ENCODE peak calls at places on chromosome 7, in seven cellular contexts. J is A549; E is CD8-positive, alpha-beta T cell; P is hepatocyte; W is tibial nerve; I is CD4-positive, alpha-beta memory T cell; D is SK-N-MC. Q is an unnamed sample.

GRCh38 chr7:128035712-128036111 is 4.5 kb upstream of the LRRC4 start:
- DNase-seq in J (peak; percentile 19), E (no peak), P (no peak), W (no peak), I (no peak), D (no peak), Q (no peak)

GRCh38 chr7:29844614-29845013 is 38.3 kb downstream of the WIPF3 start:
- DNase-seq in J (no peak), E (no peak), P (no peak), W (no peak), I (no peak), D (no peak), Q (no peak)

GRCh38 chr7:137328389-137329120 is 15.0 kb downstream of the PTN start:
- DNase-seq in J (no peak), E (no peak), P (no peak), W (peak; percentile 10), I (no peak), D (no peak), Q (no peak)

GRCh38 chr7:143172354-143172753 is 10.9 kb upstream of the TAS2R39 start:
- DNase-seq in J (peak; percentile 29), E (no peak), P (no peak), W (no peak), I (no peak), D (no peak), Q (no peak)

GRCh38 chr7:93014410-93014809 is 103.4 kb downstream of the SAMD9 start:
- DNase-seq in J (no peak), E (no peak), P (no peak), W (no peak), I (no peak), D (no peak), Q (no peak)

GRCh38 chr7:130278892-130279690 is 12.4 kb downstream of the CPA2 start:
- DNase-seq in J (no peak), E (no peak), P (no peak), W (no peak), I (no peak), D (peak; percentile 39), Q (no peak)

GRCh38 chr7:70338061-70338460 is 739.8 kb downstream of the AUTS2 start:
- DNase-seq in J (no peak), E (no peak), P (no peak), W (no peak), I (no peak), D (no peak), Q (no peak)

GRCh38 chr7:27661776-27662489 is 750 bp downstream of the HIBADH start:
- DNase-seq in J (peak; percentile 45), E (no peak), P (peak; percentile 55), W (peak; percentile 29), I (peak; percentile 37), D (no peak), Q (peak; percentile 12)

GRCh38 chr7:128963327-128963757 is 25.6 kb downstream of the IRF5 start:
- DNase-seq in J (no peak), E (no peak), P (no peak), W (no peak), I (no peak), D (no peak), Q (no peak)

GRCh38 chr7:97479740-97480290 is 252.1 kb upstream of the TAC1 start:
- DNase-seq in J (no peak), E (no peak), P (no peak), W (no peak), I (no peak), D (no peak), Q (no peak)

GRCh38 chr7:23938937-23939552 is 229.0 kb downstream of the STK31 start:
- DNase-seq in J (peak; percentile 53), E (no peak), P (peak; percentile 73), W (no peak), I (no peak), D (peak; percentile 22), Q (no peak)

GRCh38 chr7:128792471-128793183 is 859 bp downstream of the CCDC136 start:
- DNase-seq in J (no peak), E (no peak), P (no peak), W (no peak), I (no peak), D (no peak), Q (no peak)

GRCh38 chr7:117666019-117666418 is 186.2 kb downstream of the CFTR start:
- DNase-seq in J (peak; percentile 77), E (no peak), P (no peak), W (no peak), I (no peak), D (no peak), Q (no peak)

GRCh38 chr7:77331938-77332695 is 84.0 kb downstream of the GSAP start:
- DNase-seq in J (peak; percentile 81), E (peak; percentile 22), P (peak; percentile 87), W (peak; percentile 78), I (no peak), D (peak; percentile 34), Q (peak; percentile 62)

GRCh38 chr7:27147211-27148030 is at the start of gene HOXA6:
- DNase-seq in J (no peak), E (no peak), P (no peak), W (no peak), I (no peak), D (no peak), Q (no peak)

GRCh38 chr7:152902054-152902453 is 142.5 kb downstream of the ACTR3B start:
- DNase-seq in J (no peak), E (no peak), P (no peak), W (no peak), I (no peak), D (no peak), Q (no peak)

GRCh38 chr7:104943502-104944343 is 70.3 kb upstream of the KMT2E start:
- DNase-seq in J (peak; percentile 54), E (peak; percentile 51), P (peak; percentile 73), W (peak; percentile 59), I (peak; percentile 92), D (no peak), Q (no peak)

GRCh38 chr7:27619492-27619891 is 43.2 kb downstream of the HIBADH start:
- DNase-seq in J (no peak), E (no peak), P (no peak), W (no peak), I (no peak), D (no peak), Q (no peak)

GRCh38 chr7:99617187-99617781 is 538 bp downstream of the ZSCAN25 start:
- DNase-seq in J (no peak), E (no peak), P (no peak), W (no peak), I (no peak), D (no peak), Q (no peak)

GRCh38 chr7:99618726-99619125 is 2.0 kb downstream of the ZSCAN25 start:
- DNase-seq in J (peak; percentile 15), E (no peak), P (peak; percentile 20), W (no peak), I (no peak), D (no peak), Q (no peak)

GRCh38 chr7:99616359-99617186 is at the start of gene ZSCAN25:
- DNase-seq in J (peak; percentile 97), E (peak; percentile 78), P (peak; percentile 94), W (peak; percentile 79), I (peak; percentile 86), D (peak; percentile 78), Q (peak; percentile 71)

GRCh38 chr7:99615989-99616358 is 772 bp upstream of the ZSCAN25 start:
- DNase-seq in J (no peak), E (no peak), P (no peak), W (no peak), I (no peak), D (no peak), Q (no peak)

GRCh38 chr7:99614495-99614894 is 2.3 kb upstream of the ZSCAN25 start:
- DNase-seq in J (no peak), E (no peak), P (no peak), W (no peak), I (no peak), D (no peak), Q (no peak)
- H3K27ac ChIP-seq in J (no peak overlapping the region), E (no peak overlapping the region), P (no peak overlapping the region), W (no peak overlapping the region), I (no peak overlapping the region), D (no peak overlapping the region), Q (no peak overlapping the region)

GRCh38 chr7:22823142-22823497 is 471 bp upstream of the TOMM7 start:
- DNase-seq in J (no peak), E (no peak), P (no peak), W (no peak), I (no peak), D (no peak), Q (no peak)
- H3K27ac ChIP-seq in J (peak overlapping the region; percentile 92), E (peak overlapping the region; percentile 85), P (no peak overlapping the region), W (peak overlapping the region; percentile 90), I (peak overlapping the region; percentile 85), D (peak overlapping the region; percentile 42), Q (no peak overlapping the region)

DNA sequence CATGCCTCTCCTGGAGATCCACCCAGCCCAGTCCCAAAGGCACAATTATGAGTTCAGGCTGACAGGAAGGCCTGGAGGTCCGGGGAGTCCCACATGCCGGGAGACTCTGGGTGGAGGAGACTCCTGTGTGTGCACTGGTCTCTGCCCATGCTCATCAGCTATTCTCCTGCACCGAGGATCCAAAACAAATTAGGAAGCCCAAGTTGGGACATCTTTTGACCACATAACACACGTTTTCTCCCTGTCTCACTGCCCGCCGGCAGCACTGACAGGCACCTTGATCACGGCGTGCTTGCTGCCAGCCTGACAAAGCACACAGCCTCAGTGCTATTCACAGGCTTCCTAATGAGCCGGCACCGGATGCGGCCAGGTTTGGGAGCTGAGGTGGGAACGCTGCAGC is 412.7 kb downstream of the PTPRN2 start:
- DNase-seq in J (no peak), E (no peak), P (no peak), W (no peak), I (no peak), D (no peak), Q (no peak)
- H3K27ac ChIP-seq in J (no peak overlapping the region), E (no peak overlapping the region), P (no peak overlapping the region), W (no peak overlapping the region), I (no peak overlapping the region), D (no peak overlapping the region), Q (no peak overlapping the region)

GRCh38 chr7:47941136-47941844 is 7.0 kb downstream of the PKD1L1 start:
- DNase-seq in J (no peak), E (no peak), P (no peak), W (no peak), I (no peak), D (no peak), Q (no peak)

GRCh38 chr7:47938574-47939165 is 9.6 kb downstream of the PKD1L1 start:
- DNase-seq in J (peak; percentile 56), E (no peak), P (no peak), W (no peak), I (no peak), D (no peak), Q (no peak)

GRCh38 chr7:47942132-47942531 is 6.1 kb downstream of the PKD1L1 start:
- DNase-seq in J (no peak), E (no peak), P (no peak), W (no peak), I (no peak), D (no peak), Q (no peak)

GRCh38 chr7:47939425-47940036 is 8.7 kb downstream of the PKD1L1 start:
- DNase-seq in J (no peak), E (no peak), P (no peak), W (no peak), I (no peak), D (no peak), Q (no peak)

DNA sequence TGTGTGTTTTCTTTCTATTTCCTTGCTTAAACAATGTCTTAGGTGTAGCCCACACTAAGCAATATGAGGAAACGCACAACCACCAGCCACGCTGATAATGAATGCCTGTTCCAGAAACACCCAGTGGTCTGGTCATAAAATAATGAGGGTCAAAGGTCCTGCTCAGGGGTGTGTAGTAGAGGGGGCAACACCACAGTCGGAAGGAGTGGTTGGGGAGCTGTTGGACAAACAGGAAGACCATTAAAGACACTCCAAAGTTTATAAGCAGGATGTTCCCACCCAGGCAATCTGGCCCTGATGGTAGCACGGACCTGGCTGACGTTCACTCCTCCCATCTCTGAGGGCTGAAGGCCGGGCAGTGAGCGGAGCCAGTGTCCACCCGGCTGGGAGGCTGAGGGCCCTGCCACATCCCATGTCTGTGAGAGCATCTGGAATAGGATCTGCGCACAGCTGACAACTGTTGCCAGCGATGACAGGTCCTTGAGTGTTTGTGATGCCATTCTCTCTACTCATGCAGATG is 7.7 kb downstream of the PKD1L1 start:
- DNase-seq in J (no peak), E (no peak), P (peak; percentile 47), W (no peak), I (no peak), D (no peak), Q (no peak)
- H3K27ac ChIP-seq in J (no peak overlapping the region), E (no peak overlapping the region), P (peak overlapping the region; percentile 72), W (peak overlapping the region; percentile 56), I (no peak overlapping the region), D (no peak overlapping the region), Q (no peak overlapping the region)

Q was measured in caudate nucleus.